ENCODE peak calls at places on chromosome 1, in seven cellular contexts. One of them, this sample, is unnamed.

GRCh38 chr1:205261946-205262668 is 34.4 kb downstream of the TMCC2 start:
- DNase-seq in A549: no peak
- DNase-seq in left ventricle myocardium inferior: no peak
- DNase-seq in HCT116: no peak
- DNase-seq in ovary: no peak
- DNase-seq in sigmoid colon: no peak
- DNase-seq in heart left ventricle: no peak
- DNase-seq in this sample: no peak

GRCh38 chr1:12010751-12011570 is 8.3 kb upstream of the MIIP start:
- DNase-seq in sigmoid colon: no peak
- DNase-seq in heart left ventricle: no peak
- DNase-seq in left ventricle myocardium inferior: no peak
- DNase-seq in HCT116: no peak
- DNase-seq in A549: no peak
- DNase-seq in ovary: no peak
- DNase-seq in this sample: no peak

GRCh38 chr1:185244015-185244747 is 72.9 kb downstream of the IVNS1ABP start:
- DNase-seq in sigmoid colon: no peak
- DNase-seq in ovary: no peak
- DNase-seq in A549: no peak
- DNase-seq in heart left ventricle: no peak
- DNase-seq in left ventricle myocardium inferior: no peak
- DNase-seq in HCT116: no peak
- DNase-seq in this sample: peak; percentile 61

GRCh38 chr1:81252471-81253160 is 548.1 kb upstream of the ADGRL2 start:
- DNase-seq in left ventricle myocardium inferior: no peak
- DNase-seq in HCT116: no peak
- DNase-seq in A549: no peak
- DNase-seq in heart left ventricle: no peak
- DNase-seq in sigmoid colon: no peak
- DNase-seq in ovary: no peak
- DNase-seq in this sample: no peak

GRCh38 chr1:208988811-208989222 is 594.7 kb upstream of the CAMK1G start:
- DNase-seq in heart left ventricle: peak; percentile 24
- DNase-seq in HCT116: no peak
- DNase-seq in A549: no peak
- DNase-seq in ovary: no peak
- DNase-seq in sigmoid colon: no peak
- DNase-seq in left ventricle myocardium inferior: no peak
- DNase-seq in this sample: peak; percentile 51

GRCh38 chr1:156658496-156658895 is 16.6 kb downstream of the BCAN start:
- DNase-seq in sigmoid colon: no peak
- DNase-seq in left ventricle myocardium inferior: no peak
- DNase-seq in ovary: no peak
- DNase-seq in heart left ventricle: no peak
- DNase-seq in A549: no peak
- DNase-seq in HCT116: no peak
- DNase-seq in this sample: no peak

GRCh38 chr1:182087304-182087703 is 25.8 kb upstream of the ZNF648 start:
- DNase-seq in HCT116: no peak
- DNase-seq in left ventricle myocardium inferior: no peak
- DNase-seq in ovary: no peak
- DNase-seq in A549: no peak
- DNase-seq in sigmoid colon: no peak
- DNase-seq in heart left ventricle: no peak
- DNase-seq in this sample: peak; percentile 27

GRCh38 chr1:2962541-2962940 is 58.7 kb upstream of the ACTRT2 start:
- DNase-seq in heart left ventricle: no peak
- DNase-seq in sigmoid colon: peak; percentile 26
- DNase-seq in HCT116: no peak
- DNase-seq in ovary: no peak
- DNase-seq in left ventricle myocardium inferior: no peak
- DNase-seq in A549: no peak
- DNase-seq in this sample: no peak

GRCh38 chr1:153344718-153345025 is 4.0 kb downstream of the PGLYRP4 start:
- DNase-seq in heart left ventricle: no peak
- DNase-seq in HCT116: no peak
- DNase-seq in ovary: no peak
- DNase-seq in left ventricle myocardium inferior: no peak
- DNase-seq in sigmoid colon: no peak
- DNase-seq in A549: no peak
- DNase-seq in this sample: no peak

GRCh38 chr1:81449786-81450185 is 350.9 kb upstream of the ADGRL2 start:
- DNase-seq in HCT116: no peak
- DNase-seq in A549: no peak
- DNase-seq in heart left ventricle: no peak
- DNase-seq in ovary: no peak
- DNase-seq in left ventricle myocardium inferior: no peak
- DNase-seq in sigmoid colon: no peak
- DNase-seq in this sample: peak; percentile 14

GRCh38 chr1:214492405-214493075 is 58.9 kb downstream of the PTPN14 start:
- DNase-seq in sigmoid colon: no peak
- DNase-seq in ovary: no peak
- DNase-seq in heart left ventricle: no peak
- DNase-seq in HCT116: no peak
- DNase-seq in A549: no peak
- DNase-seq in left ventricle myocardium inferior: no peak
- DNase-seq in this sample: no peak

GRCh38 chr1:54362881-54363340 is 43.3 kb downstream of the SSBP3 start:
- DNase-seq in left ventricle myocardium inferior: no peak
- DNase-seq in sigmoid colon: no peak
- DNase-seq in ovary: no peak
- DNase-seq in HCT116: no peak
- DNase-seq in A549: no peak
- DNase-seq in heart left ventricle: no peak
- DNase-seq in this sample: no peak

GRCh38 chr1:226223157-226223785 is at the start of gene MIXL1:
- DNase-seq in heart left ventricle: no peak
- DNase-seq in left ventricle myocardium inferior: no peak
- DNase-seq in A549: no peak
- DNase-seq in ovary: no peak
- DNase-seq in sigmoid colon: no peak
- DNase-seq in HCT116: no peak
- DNase-seq in this sample: no peak

GRCh38 chr1:158652721-158653334 is 33.7 kb downstream of the SPTA1 start:
- DNase-seq in heart left ventricle: no peak
- DNase-seq in left ventricle myocardium inferior: no peak
- DNase-seq in A549: no peak
- DNase-seq in HCT116: no peak
- DNase-seq in ovary: no peak
- DNase-seq in sigmoid colon: no peak
- DNase-seq in this sample: no peak

GRCh38 chr1:54355931-54356679 is 50.1 kb downstream of the SSBP3 start:
- DNase-seq in heart left ventricle: no peak
- DNase-seq in ovary: no peak
- DNase-seq in sigmoid colon: no peak
- DNase-seq in left ventricle myocardium inferior: no peak
- DNase-seq in HCT116: no peak
- DNase-seq in A549: no peak
- DNase-seq in this sample: no peak

GRCh38 chr1:183893561-183894289 is 88.8 kb downstream of the RGL1 start:
- DNase-seq in left ventricle myocardium inferior: no peak
- DNase-seq in sigmoid colon: no peak
- DNase-seq in ovary: no peak
- DNase-seq in HCT116: no peak
- DNase-seq in heart left ventricle: no peak
- DNase-seq in A549: no peak
- DNase-seq in this sample: no peak

GRCh38 chr1:183894290-183894565 is 89.3 kb downstream of the RGL1 start:
- DNase-seq in left ventricle myocardium inferior: no peak
- DNase-seq in sigmoid colon: no peak
- DNase-seq in ovary: no peak
- DNase-seq in A549: no peak
- DNase-seq in HCT116: no peak
- DNase-seq in heart left ventricle: no peak
- DNase-seq in this sample: no peak

GRCh38 chr1:183889095-183889494 is 84.2 kb downstream of the RGL1 start:
- DNase-seq in sigmoid colon: no peak
- DNase-seq in ovary: no peak
- DNase-seq in A549: no peak
- DNase-seq in heart left ventricle: no peak
- DNase-seq in HCT116: no peak
- DNase-seq in left ventricle myocardium inferior: no peak
- DNase-seq in this sample: no peak

GRCh38 chr1:183891158-183891557 is 86.2 kb downstream of the RGL1 start:
- DNase-seq in HCT116: no peak
- DNase-seq in left ventricle myocardium inferior: no peak
- DNase-seq in sigmoid colon: no peak
- DNase-seq in heart left ventricle: no peak
- DNase-seq in A549: no peak
- DNase-seq in ovary: no peak
- DNase-seq in this sample: no peak

DNA sequence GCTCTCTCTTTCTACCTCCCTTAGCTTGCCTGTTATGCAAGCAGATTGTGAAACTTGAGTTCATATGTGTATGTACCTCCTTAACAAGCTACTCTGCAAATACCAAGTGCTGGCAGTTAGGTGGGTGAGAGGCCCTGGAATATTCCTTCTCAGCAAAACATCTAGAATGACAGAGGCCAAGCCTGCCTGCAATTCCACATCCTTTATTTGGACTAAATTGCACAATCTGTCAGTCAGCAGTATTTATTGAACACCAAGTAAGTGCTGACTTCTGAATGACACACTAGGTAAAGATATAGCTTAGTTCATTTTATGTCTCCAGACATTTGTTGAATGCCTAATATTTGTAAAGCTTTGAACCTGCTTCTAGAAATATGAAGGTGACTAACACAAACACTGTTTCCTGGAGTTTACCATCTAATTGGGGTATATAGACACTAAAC is 87.5 kb downstream of the RGL1 start:
- DNase-seq in ovary: no peak
- DNase-seq in heart left ventricle: no peak
- DNase-seq in A549: no peak
- DNase-seq in HCT116: no peak
- DNase-seq in sigmoid colon: no peak
- DNase-seq in left ventricle myocardium inferior: no peak
- DNase-seq in this sample: no peak
- H3K4me1 ChIP-seq in ovary: peaks cover under 1% of the 10 kb centered on the region
- H3K4me1 ChIP-seq in heart left ventricle: peaks cover 4% of the 10 kb centered on the region
- H3K4me1 ChIP-seq in A549: peaks cover 13% of the 10 kb centered on the region
- H3K4me1 ChIP-seq in HCT116: no peaks in the 10 kb centered on the region
- H3K4me1 ChIP-seq in sigmoid colon: no peaks in the 10 kb centered on the region
- H3K4me1 ChIP-seq in left ventricle myocardium inferior: peaks cover 57% of the 10 kb centered on the region
- H3K4me1 ChIP-seq in this sample: no peaks in the 10 kb centered on the region

GRCh38 chr1:90000934-90001676 is 6.2 kb downstream of the ZNF326 start:
- DNase-seq in heart left ventricle: no peak
- DNase-seq in ovary: no peak
- DNase-seq in sigmoid colon: no peak
- DNase-seq in A549: no peak
- DNase-seq in left ventricle myocardium inferior: no peak
- DNase-seq in HCT116: no peak
- DNase-seq in this sample: no peak
- TF ChIP-seq CTCF in heart left ventricle: no peak
- TF ChIP-seq CTCF in ovary: no peak
- TF ChIP-seq CTCF in sigmoid colon: no peak
- TF ChIP-seq CTCF in A549: no peak
- TF ChIP-seq CTCF in left ventricle myocardium inferior: no peak
- TF ChIP-seq CTCF in HCT116: peak; percentile 11
- TF ChIP-seq CTCF in this sample: no peak

DNA sequence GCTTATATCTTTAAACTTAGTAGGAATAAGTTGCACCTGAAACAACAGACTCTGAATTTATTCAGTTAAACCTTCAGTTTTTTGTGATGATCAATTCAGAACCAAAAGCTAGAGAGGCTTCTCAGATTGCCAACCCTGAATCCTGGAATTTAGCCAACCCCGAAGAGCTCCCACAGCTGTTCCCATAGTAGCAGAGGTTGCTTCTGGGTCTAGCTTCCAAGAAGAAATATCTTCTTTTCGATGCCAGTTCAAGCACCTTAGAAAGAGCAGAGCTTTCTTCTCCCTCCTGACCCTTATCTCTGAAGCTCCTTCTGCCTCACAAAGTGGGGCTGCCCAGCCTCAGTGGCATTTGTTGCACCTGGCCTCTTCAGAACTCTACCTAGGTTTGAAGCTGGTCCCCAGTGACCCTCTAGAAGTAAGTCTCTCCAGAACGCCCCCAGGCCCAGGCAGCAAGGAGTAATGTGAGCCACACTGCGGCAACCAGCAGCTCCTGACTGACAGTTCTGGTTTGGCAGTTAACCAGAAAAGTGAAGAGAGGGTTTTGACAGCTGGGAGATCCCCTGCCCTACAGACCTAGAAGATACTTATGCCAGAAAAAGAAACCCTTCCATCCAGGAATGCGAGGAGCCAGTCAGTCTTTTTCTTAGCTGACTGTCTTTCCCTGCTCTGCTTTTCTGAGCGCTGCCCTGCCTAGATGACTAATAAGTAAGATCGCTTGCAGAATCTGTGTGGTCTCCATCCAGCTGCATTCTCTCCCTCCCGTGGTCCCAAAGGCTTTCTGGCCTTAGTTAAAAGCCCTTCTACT is 165.9 kb downstream of the ADGRL4 start:
- DNase-seq in heart left ventricle: peak; percentile 24
- DNase-seq in HCT116: no peak
- DNase-seq in A549: no peak
- DNase-seq in ovary: no peak
- DNase-seq in left ventricle myocardium inferior: no peak
- DNase-seq in sigmoid colon: no peak
- DNase-seq in this sample: peak; percentile 26
- H3K27ac ChIP-seq in heart left ventricle: no peak overlapping the region
- H3K27ac ChIP-seq in HCT116: no peak overlapping the region
- H3K27ac ChIP-seq in A549: peak overlapping the region; percentile 41
- H3K27ac ChIP-seq in ovary: no peak overlapping the region
- H3K27ac ChIP-seq in left ventricle myocardium inferior: no peak overlapping the region
- H3K27ac ChIP-seq in sigmoid colon: no peak overlapping the region
- H3K27ac ChIP-seq in this sample: no peak overlapping the region

GRCh38 chr1:20641986-20642385 is 8.7 kb downstream of the PINK1 start:
- DNase-seq in sigmoid colon: no peak
- DNase-seq in heart left ventricle: no peak
- DNase-seq in ovary: no peak
- DNase-seq in HCT116: no peak
- DNase-seq in A549: no peak
- DNase-seq in left ventricle myocardium inferior: no peak
- DNase-seq in this sample: no peak

GRCh38 chr1:20644416-20644815 is 11.2 kb downstream of the PINK1 start:
- DNase-seq in left ventricle myocardium inferior: no peak
- DNase-seq in HCT116: no peak
- DNase-seq in heart left ventricle: no peak
- DNase-seq in sigmoid colon: no peak
- DNase-seq in ovary: no peak
- DNase-seq in A549: no peak
- DNase-seq in this sample: no peak

GRCh38 chr1:20640183-20640597 is 6.9 kb downstream of the PINK1 start:
- DNase-seq in A549: peak; percentile 54
- DNase-seq in heart left ventricle: no peak
- DNase-seq in ovary: no peak
- DNase-seq in sigmoid colon: no peak
- DNase-seq in HCT116: peak; percentile 37
- DNase-seq in left ventricle myocardium inferior: no peak
- DNase-seq in this sample: peak; percentile 42

GRCh38 chr1:20645414-20645813 is 12.2 kb downstream of the PINK1 start:
- DNase-seq in A549: no peak
- DNase-seq in left ventricle myocardium inferior: no peak
- DNase-seq in HCT116: no peak
- DNase-seq in sigmoid colon: no peak
- DNase-seq in ovary: no peak
- DNase-seq in heart left ventricle: no peak
- DNase-seq in this sample: no peak

DNA sequence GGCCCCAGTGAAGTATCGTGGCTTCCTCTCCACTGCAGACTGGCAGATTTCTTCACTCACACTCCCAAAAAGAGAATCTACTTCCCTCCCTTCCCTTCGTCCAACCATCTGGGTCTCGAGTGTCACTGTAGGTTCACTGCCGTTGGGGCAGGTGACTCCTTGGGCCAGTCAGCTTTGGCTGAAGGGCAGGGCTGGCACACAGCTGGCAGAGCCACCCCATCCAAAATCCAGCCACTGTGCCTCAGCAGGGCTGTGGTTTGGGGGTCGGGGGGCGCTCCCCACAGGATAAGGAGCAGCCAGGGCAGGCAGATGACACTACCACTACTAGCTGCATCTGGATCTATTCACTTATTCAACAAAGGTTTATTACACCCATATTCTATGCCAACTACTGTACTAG is 9.8 kb downstream of the PINK1 start:
- DNase-seq in A549: no peak
- DNase-seq in sigmoid colon: no peak
- DNase-seq in HCT116: no peak
- DNase-seq in ovary: no peak
- DNase-seq in left ventricle myocardium inferior: no peak
- DNase-seq in heart left ventricle: no peak
- DNase-seq in this sample: no peak
- H3K4me1 ChIP-seq in A549: no peaks in the 10 kb centered on the region
- H3K4me1 ChIP-seq in sigmoid colon: no peaks in the 10 kb centered on the region
- H3K4me1 ChIP-seq in HCT116: no peaks in the 10 kb centered on the region
- H3K4me1 ChIP-seq in ovary: no peaks in the 10 kb centered on the region
- H3K4me1 ChIP-seq in left ventricle myocardium inferior: peaks cover 5% of the 10 kb centered on the region
- H3K4me1 ChIP-seq in heart left ventricle: no peaks in the 10 kb centered on the region
- H3K4me1 ChIP-seq in this sample: no peaks in the 10 kb centered on the region

This sample was measured in foreskin keratinocyte.